ENCODE peak calls at places on chromosomes 4 and X, in seven cellular contexts. One of them, this sample, is unnamed.

GRCh38 chrX:19673334-19674040 is 158.2 kb upstream of the MAP3K15 start:
- DNase-seq in LNCaP clone FGC: no peak
- DNase-seq in stimulated activated CD8-positive, alpha-beta memory T cell treated with anti-CD3 and anti-CD28 coated beads, Interleukin-7, amount 100 ng/mL, for 24 hours: no peak
- DNase-seq in activated naive CD8-positive, alpha-beta T cell treated with anti-CD3 and anti-CD28 coated beads, Interleukin-2, amount 50 U/mL, for 24 hours: no peak
- DNase-seq in DMS79: no peak
- DNase-seq in CD8-positive, alpha-beta memory T cell: no peak
- DNase-seq in sciatic nerve: peak
- DNase-seq in this sample: peak

GRCh38 chr4:173025131-173025530 is 143.5 kb upstream of the GALNT7 start:
- DNase-seq in LNCaP clone FGC: no peak
- DNase-seq in stimulated activated CD8-positive, alpha-beta memory T cell treated with anti-CD3 and anti-CD28 coated beads, Interleukin-7, amount 100 ng/mL, for 24 hours: no peak
- DNase-seq in activated naive CD8-positive, alpha-beta T cell treated with anti-CD3 and anti-CD28 coated beads, Interleukin-2, amount 50 U/mL, for 24 hours: peak
- DNase-seq in DMS79: no peak
- DNase-seq in CD8-positive, alpha-beta memory T cell: no peak
- DNase-seq in sciatic nerve: no peak
- DNase-seq in this sample: peak

GRCh38 chr4:8847331-8847730 is 24.3 kb downstream of the HMX1 start:
- DNase-seq in LNCaP clone FGC: no peak
- DNase-seq in stimulated activated CD8-positive, alpha-beta memory T cell treated with anti-CD3 and anti-CD28 coated beads, Interleukin-7, amount 100 ng/mL, for 24 hours: no peak
- DNase-seq in activated naive CD8-positive, alpha-beta T cell treated with anti-CD3 and anti-CD28 coated beads, Interleukin-2, amount 50 U/mL, for 24 hours: no peak
- DNase-seq in DMS79: no peak
- DNase-seq in CD8-positive, alpha-beta memory T cell: no peak
- DNase-seq in sciatic nerve: peak
- DNase-seq in this sample: no peak

GRCh38 chr4:53551963-53552362 is 39.3 kb downstream of the LNX1 start:
- DNase-seq in LNCaP clone FGC: no peak
- DNase-seq in stimulated activated CD8-positive, alpha-beta memory T cell treated with anti-CD3 and anti-CD28 coated beads, Interleukin-7, amount 100 ng/mL, for 24 hours: no peak
- DNase-seq in activated naive CD8-positive, alpha-beta T cell treated with anti-CD3 and anti-CD28 coated beads, Interleukin-2, amount 50 U/mL, for 24 hours: no peak
- DNase-seq in DMS79: no peak
- DNase-seq in CD8-positive, alpha-beta memory T cell: no peak
- DNase-seq in sciatic nerve: no peak
- DNase-seq in this sample: no peak

GRCh38 chr4:59689149-59689548 is 1511.0 kb upstream of the ADGRL3 start:
- DNase-seq in LNCaP clone FGC: peak
- DNase-seq in stimulated activated CD8-positive, alpha-beta memory T cell treated with anti-CD3 and anti-CD28 coated beads, Interleukin-7, amount 100 ng/mL, for 24 hours: no peak
- DNase-seq in activated naive CD8-positive, alpha-beta T cell treated with anti-CD3 and anti-CD28 coated beads, Interleukin-2, amount 50 U/mL, for 24 hours: no peak
- DNase-seq in DMS79: no peak
- DNase-seq in CD8-positive, alpha-beta memory T cell: no peak
- DNase-seq in sciatic nerve: no peak
- DNase-seq in this sample: no peak

GRCh38 chr4:79915276-79915675 is 157.8 kb downstream of the ANTXR2 start:
- DNase-seq in LNCaP clone FGC: no peak
- DNase-seq in stimulated activated CD8-positive, alpha-beta memory T cell treated with anti-CD3 and anti-CD28 coated beads, Interleukin-7, amount 100 ng/mL, for 24 hours: no peak
- DNase-seq in activated naive CD8-positive, alpha-beta T cell treated with anti-CD3 and anti-CD28 coated beads, Interleukin-2, amount 50 U/mL, for 24 hours: no peak
- DNase-seq in DMS79: no peak
- DNase-seq in CD8-positive, alpha-beta memory T cell: no peak
- DNase-seq in sciatic nerve: no peak
- DNase-seq in this sample: no peak

GRCh38 chrX:28520786-28521185 is 66.5 kb upstream of the IL1RAPL1 start:
- DNase-seq in LNCaP clone FGC: no peak
- DNase-seq in stimulated activated CD8-positive, alpha-beta memory T cell treated with anti-CD3 and anti-CD28 coated beads, Interleukin-7, amount 100 ng/mL, for 24 hours: no peak
- DNase-seq in activated naive CD8-positive, alpha-beta T cell treated with anti-CD3 and anti-CD28 coated beads, Interleukin-2, amount 50 U/mL, for 24 hours: no peak
- DNase-seq in DMS79: no peak
- DNase-seq in CD8-positive, alpha-beta memory T cell: no peak
- DNase-seq in sciatic nerve: no peak
- DNase-seq in this sample: no peak

GRCh38 chr4:105473340-105474109 is at the start of gene PPA2:
- DNase-seq in LNCaP clone FGC: peak
- DNase-seq in stimulated activated CD8-positive, alpha-beta memory T cell treated with anti-CD3 and anti-CD28 coated beads, Interleukin-7, amount 100 ng/mL, for 24 hours: peak
- DNase-seq in activated naive CD8-positive, alpha-beta T cell treated with anti-CD3 and anti-CD28 coated beads, Interleukin-2, amount 50 U/mL, for 24 hours: peak
- DNase-seq in DMS79: peak
- DNase-seq in CD8-positive, alpha-beta memory T cell: peak
- DNase-seq in sciatic nerve: peak
- DNase-seq in this sample: peak

GRCh38 chr4:122712782-122713181 is 19.7 kb upstream of the BBS12 start:
- DNase-seq in LNCaP clone FGC: no peak
- DNase-seq in stimulated activated CD8-positive, alpha-beta memory T cell treated with anti-CD3 and anti-CD28 coated beads, Interleukin-7, amount 100 ng/mL, for 24 hours: no peak
- DNase-seq in activated naive CD8-positive, alpha-beta T cell treated with anti-CD3 and anti-CD28 coated beads, Interleukin-2, amount 50 U/mL, for 24 hours: no peak
- DNase-seq in DMS79: no peak
- DNase-seq in CD8-positive, alpha-beta memory T cell: no peak
- DNase-seq in sciatic nerve: no peak
- DNase-seq in this sample: no peak